ENCODE peak calls at places on chromosomes 12 and 14, in ten cellular contexts. One of them, this sample, is unnamed.

GRCh38 chr14:98622208-98623051 is 649.6 kb downstream of the BCL11B start:
- DNase-seq in CD4-positive, alpha-beta T cell: no peak
- DNase-seq in PC-3: peak; percentile 28
- DNase-seq in progenitor cell of endocrine pancreas: no peak
- DNase-seq in psoas muscle: no peak
- DNase-seq in lower leg skin: no peak
- DNase-seq in neural progenitor cell: no peak
- DNase-seq in transverse colon: no peak
- DNase-seq in esophagus squamous epithelium: no peak
- DNase-seq in fibroblast of mammary gland: no peak
- DNase-seq in this sample: no peak

GRCh38 chr12:4159851-4160250 is 113.7 kb upstream of the CCND2 start:
- DNase-seq in lower leg skin: no peak
- DNase-seq in PC-3: no peak
- DNase-seq in progenitor cell of endocrine pancreas: no peak
- DNase-seq in neural progenitor cell: no peak
- DNase-seq in fibroblast of mammary gland: no peak
- DNase-seq in esophagus squamous epithelium: no peak
- DNase-seq in CD4-positive, alpha-beta T cell: no peak
- DNase-seq in transverse colon: no peak
- DNase-seq in psoas muscle: no peak
- DNase-seq in this sample: no peak

GRCh38 chr12:88579572-88579940 is 715 bp downstream of the KITLG start:
- DNase-seq in neural progenitor cell: peak; percentile 49
- DNase-seq in transverse colon: peak; percentile 56
- DNase-seq in psoas muscle: peak; percentile 62
- DNase-seq in lower leg skin: peak; percentile 87
- DNase-seq in esophagus squamous epithelium: no peak
- DNase-seq in PC-3: peak; percentile 49
- DNase-seq in progenitor cell of endocrine pancreas: peak; percentile 19
- DNase-seq in CD4-positive, alpha-beta T cell: no peak
- DNase-seq in fibroblast of mammary gland: no peak
- DNase-seq in this sample: no peak

GRCh38 chr14:77607741-77608302 is 8.6 kb downstream of the SPTLC2 start:
- DNase-seq in progenitor cell of endocrine pancreas: no peak
- DNase-seq in fibroblast of mammary gland: no peak
- DNase-seq in neural progenitor cell: peak; percentile 19
- DNase-seq in lower leg skin: no peak
- DNase-seq in transverse colon: no peak
- DNase-seq in CD4-positive, alpha-beta T cell: no peak
- DNase-seq in PC-3: no peak
- DNase-seq in esophagus squamous epithelium: no peak
- DNase-seq in psoas muscle: no peak
- DNase-seq in this sample: no peak

GRCh38 chr12:7645395-7646177 is 20.1 kb downstream of the APOBEC1 start:
- DNase-seq in CD4-positive, alpha-beta T cell: no peak
- DNase-seq in esophagus squamous epithelium: no peak
- DNase-seq in fibroblast of mammary gland: peak; percentile 54
- DNase-seq in PC-3: peak; percentile 58
- DNase-seq in progenitor cell of endocrine pancreas: no peak
- DNase-seq in transverse colon: no peak
- DNase-seq in psoas muscle: no peak
- DNase-seq in neural progenitor cell: peak; percentile 59
- DNase-seq in lower leg skin: no peak
- DNase-seq in this sample: no peak

GRCh38 chr12:89236748-89237428 is 115.4 kb downstream of the DUSP6 start:
- DNase-seq in fibroblast of mammary gland: peak; percentile 63
- DNase-seq in neural progenitor cell: no peak
- DNase-seq in CD4-positive, alpha-beta T cell: no peak
- DNase-seq in transverse colon: no peak
- DNase-seq in psoas muscle: no peak
- DNase-seq in PC-3: peak; percentile 97
- DNase-seq in lower leg skin: no peak
- DNase-seq in progenitor cell of endocrine pancreas: no peak
- DNase-seq in esophagus squamous epithelium: no peak
- DNase-seq in this sample: no peak

GRCh38 chr12:5718680-5719079 is 226.4 kb downstream of the ANO2 start:
- DNase-seq in CD4-positive, alpha-beta T cell: no peak
- DNase-seq in transverse colon: no peak
- DNase-seq in lower leg skin: no peak
- DNase-seq in progenitor cell of endocrine pancreas: no peak
- DNase-seq in esophagus squamous epithelium: no peak
- DNase-seq in neural progenitor cell: no peak
- DNase-seq in psoas muscle: no peak
- DNase-seq in fibroblast of mammary gland: no peak
- DNase-seq in PC-3: no peak
- DNase-seq in this sample: no peak

GRCh38 chr12:95224202-95225170 is 6.9 kb downstream of the VEZT start:
- DNase-seq in fibroblast of mammary gland: peak; percentile 89
- DNase-seq in neural progenitor cell: no peak
- DNase-seq in esophagus squamous epithelium: no peak
- DNase-seq in lower leg skin: no peak
- DNase-seq in CD4-positive, alpha-beta T cell: no peak
- DNase-seq in progenitor cell of endocrine pancreas: no peak
- DNase-seq in transverse colon: no peak
- DNase-seq in PC-3: peak; percentile 79
- DNase-seq in psoas muscle: no peak
- DNase-seq in this sample: no peak

DNA sequence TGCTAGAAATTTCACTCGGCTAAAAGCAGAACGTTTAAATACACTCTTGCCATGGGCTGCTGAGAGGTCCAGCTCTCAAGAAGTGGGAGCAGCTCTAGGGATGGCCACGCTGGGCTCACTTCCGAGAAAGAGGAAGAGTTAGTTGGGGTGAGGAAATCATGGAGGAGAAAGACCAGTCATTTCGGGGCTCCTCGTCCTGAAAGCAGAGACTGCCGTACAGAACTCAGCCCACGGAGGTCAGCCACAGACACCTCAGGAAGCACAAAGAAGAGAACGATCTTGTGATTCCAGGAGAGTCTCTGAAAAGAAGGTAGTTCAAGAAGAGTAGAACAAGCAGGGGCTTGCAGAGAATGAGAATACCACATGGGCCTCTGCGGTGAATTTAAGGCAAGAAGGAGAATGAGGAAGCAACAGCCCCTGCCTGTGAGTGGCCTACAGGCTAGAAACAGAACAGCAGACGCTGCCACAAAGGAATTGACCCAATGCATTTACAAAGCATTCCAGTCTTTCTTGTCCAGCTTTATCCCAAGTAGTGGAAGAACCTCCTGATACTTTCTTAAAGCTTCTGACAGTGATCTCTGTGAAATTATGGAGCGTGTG is 311.9 kb downstream of the CACNA1C start:
- DNase-seq in transverse colon: no peak
- DNase-seq in lower leg skin: peak; percentile 69
- DNase-seq in esophagus squamous epithelium: no peak
- DNase-seq in CD4-positive, alpha-beta T cell: no peak
- DNase-seq in neural progenitor cell: peak; percentile 44
- DNase-seq in fibroblast of mammary gland: no peak
- DNase-seq in PC-3: no peak
- DNase-seq in psoas muscle: no peak
- DNase-seq in progenitor cell of endocrine pancreas: no peak
- DNase-seq in this sample: no peak
- TF ChIP-seq CTCF in transverse colon: no peak
- TF ChIP-seq CTCF in lower leg skin: no peak
- TF ChIP-seq CTCF in esophagus squamous epithelium: no peak
- TF ChIP-seq CTCF in CD4-positive, alpha-beta T cell: no peak
- TF ChIP-seq CTCF in neural progenitor cell: peak; percentile 24
- TF ChIP-seq CTCF in fibroblast of mammary gland: no peak
- TF ChIP-seq CTCF in PC-3: no peak
- TF ChIP-seq CTCF in psoas muscle: no peak
- TF ChIP-seq CTCF in progenitor cell of endocrine pancreas: no peak
- TF ChIP-seq CTCF in this sample: peak; percentile 39

DNA sequence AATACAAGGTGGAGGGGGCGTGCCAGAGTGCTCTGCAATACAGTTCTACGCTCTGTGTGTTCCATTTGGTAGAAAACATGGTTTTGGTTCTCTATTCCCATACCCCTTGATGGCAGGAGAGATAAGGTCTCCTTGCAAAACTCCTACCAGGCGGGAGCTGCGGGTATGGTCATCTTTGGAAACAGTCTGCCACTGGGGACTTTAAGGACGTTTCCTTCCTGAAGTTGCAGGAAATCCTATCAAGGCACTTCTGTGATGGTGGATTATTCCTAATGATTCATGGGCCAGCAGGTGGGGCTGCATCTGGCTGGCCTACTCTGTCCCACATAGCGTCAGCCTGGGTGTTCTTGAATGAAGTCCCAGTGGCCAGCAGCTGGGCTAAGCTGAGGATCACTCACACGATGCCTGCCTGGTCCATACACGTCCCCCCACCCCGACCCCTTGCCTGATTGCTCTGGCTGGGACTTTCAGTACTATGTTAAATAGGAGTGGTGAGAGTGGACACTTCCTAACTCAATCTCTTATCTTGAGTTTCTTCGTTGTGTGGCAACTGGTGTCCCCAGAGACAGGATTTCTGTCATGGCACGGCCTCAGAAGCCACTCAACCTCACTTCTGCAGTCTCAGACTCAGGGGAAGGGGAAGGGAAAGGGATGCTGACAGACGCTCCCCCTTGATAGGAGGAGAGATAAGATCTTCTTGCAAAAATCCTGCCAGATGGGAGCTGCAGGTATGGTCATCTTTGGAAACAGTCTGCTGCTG is 61.1 kb upstream of the FKBP4 start:
- DNase-seq in neural progenitor cell: peak; percentile 21
- DNase-seq in psoas muscle: no peak
- DNase-seq in transverse colon: no peak
- DNase-seq in esophagus squamous epithelium: no peak
- DNase-seq in CD4-positive, alpha-beta T cell: no peak
- DNase-seq in progenitor cell of endocrine pancreas: no peak
- DNase-seq in fibroblast of mammary gland: no peak
- DNase-seq in lower leg skin: no peak
- DNase-seq in PC-3: no peak
- DNase-seq in this sample: no peak
- TF ChIP-seq CTCF in neural progenitor cell: peak; percentile 8
- TF ChIP-seq CTCF in psoas muscle: no peak
- TF ChIP-seq CTCF in transverse colon: no peak
- TF ChIP-seq CTCF in esophagus squamous epithelium: no peak
- TF ChIP-seq CTCF in CD4-positive, alpha-beta T cell: no peak
- TF ChIP-seq CTCF in progenitor cell of endocrine pancreas: no peak
- TF ChIP-seq CTCF in fibroblast of mammary gland: no peak
- TF ChIP-seq CTCF in lower leg skin: no peak
- TF ChIP-seq CTCF in PC-3: no peak
- TF ChIP-seq CTCF in this sample: no peak

GRCh38 chr12:91422107-91422506 is 239.5 kb upstream of the DCN start:
- DNase-seq in PC-3: no peak
- DNase-seq in progenitor cell of endocrine pancreas: no peak
- DNase-seq in psoas muscle: no peak
- DNase-seq in lower leg skin: no peak
- DNase-seq in neural progenitor cell: no peak
- DNase-seq in fibroblast of mammary gland: no peak
- DNase-seq in CD4-positive, alpha-beta T cell: no peak
- DNase-seq in transverse colon: peak; percentile 13
- DNase-seq in esophagus squamous epithelium: no peak
- DNase-seq in this sample: no peak

GRCh38 chr12:91422811-91423210 is 240.2 kb upstream of the DCN start:
- DNase-seq in fibroblast of mammary gland: no peak
- DNase-seq in neural progenitor cell: no peak
- DNase-seq in transverse colon: no peak
- DNase-seq in psoas muscle: no peak
- DNase-seq in lower leg skin: no peak
- DNase-seq in esophagus squamous epithelium: no peak
- DNase-seq in PC-3: peak; percentile 60
- DNase-seq in progenitor cell of endocrine pancreas: no peak
- DNase-seq in CD4-positive, alpha-beta T cell: no peak
- DNase-seq in this sample: no peak

GRCh38 chr12:91419809-91420208 is 237.2 kb upstream of the DCN start:
- DNase-seq in lower leg skin: no peak
- DNase-seq in psoas muscle: no peak
- DNase-seq in PC-3: no peak
- DNase-seq in neural progenitor cell: no peak
- DNase-seq in CD4-positive, alpha-beta T cell: no peak
- DNase-seq in fibroblast of mammary gland: no peak
- DNase-seq in progenitor cell of endocrine pancreas: no peak
- DNase-seq in esophagus squamous epithelium: no peak
- DNase-seq in transverse colon: no peak
- DNase-seq in this sample: no peak

GRCh38 chr12:91423336-91424050 is 240.9 kb upstream of the DCN start:
- DNase-seq in CD4-positive, alpha-beta T cell: no peak
- DNase-seq in progenitor cell of endocrine pancreas: no peak
- DNase-seq in PC-3: no peak
- DNase-seq in fibroblast of mammary gland: no peak
- DNase-seq in transverse colon: no peak
- DNase-seq in neural progenitor cell: no peak
- DNase-seq in esophagus squamous epithelium: no peak
- DNase-seq in psoas muscle: no peak
- DNase-seq in lower leg skin: no peak
- DNase-seq in this sample: no peak

DNA sequence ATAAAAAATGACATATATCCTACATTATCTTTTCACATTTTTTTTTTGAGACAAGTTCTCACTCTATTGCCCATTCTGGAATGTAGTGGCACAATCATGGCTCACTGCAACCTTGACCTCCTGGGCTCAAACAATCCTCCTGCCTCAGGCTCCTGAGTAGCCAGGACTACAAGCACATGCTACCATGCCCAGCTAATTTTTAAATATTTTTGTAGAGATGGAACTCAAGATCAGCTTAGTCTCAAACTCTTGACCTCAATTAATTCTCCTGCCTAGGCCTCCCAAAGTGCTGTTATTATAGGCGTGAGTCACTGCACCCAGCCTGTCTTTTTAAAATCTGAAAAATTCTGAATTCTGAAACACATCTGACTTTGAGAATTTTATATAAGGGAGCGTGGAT is 241.9 kb upstream of the DCN start:
- DNase-seq in progenitor cell of endocrine pancreas: no peak
- DNase-seq in esophagus squamous epithelium: no peak
- DNase-seq in PC-3: no peak
- DNase-seq in lower leg skin: no peak
- DNase-seq in CD4-positive, alpha-beta T cell: no peak
- DNase-seq in transverse colon: no peak
- DNase-seq in fibroblast of mammary gland: no peak
- DNase-seq in neural progenitor cell: no peak
- DNase-seq in psoas muscle: no peak
- DNase-seq in this sample: no peak
- TF ChIP-seq CTCF in progenitor cell of endocrine pancreas: no peak
- TF ChIP-seq CTCF in esophagus squamous epithelium: no peak
- TF ChIP-seq CTCF in PC-3: no peak
- TF ChIP-seq CTCF in lower leg skin: no peak
- TF ChIP-seq CTCF in CD4-positive, alpha-beta T cell: no peak
- TF ChIP-seq CTCF in transverse colon: no peak
- TF ChIP-seq CTCF in fibroblast of mammary gland: no peak
- TF ChIP-seq CTCF in neural progenitor cell: no peak
- TF ChIP-seq CTCF in psoas muscle: no peak
- TF ChIP-seq CTCF in this sample: no peak

GRCh38 chr12:124332900-124333299 is 38.0 kb downstream of the RFLNA start:
- DNase-seq in progenitor cell of endocrine pancreas: no peak
- DNase-seq in lower leg skin: no peak
- DNase-seq in neural progenitor cell: no peak
- DNase-seq in psoas muscle: no peak
- DNase-seq in PC-3: no peak
- DNase-seq in CD4-positive, alpha-beta T cell: no peak
- DNase-seq in fibroblast of mammary gland: no peak
- DNase-seq in transverse colon: no peak
- DNase-seq in esophagus squamous epithelium: no peak
- DNase-seq in this sample: no peak

GRCh38 chr12:124334266-124334665 is 39.4 kb downstream of the RFLNA start:
- DNase-seq in neural progenitor cell: no peak
- DNase-seq in PC-3: no peak
- DNase-seq in psoas muscle: no peak
- DNase-seq in esophagus squamous epithelium: no peak
- DNase-seq in fibroblast of mammary gland: no peak
- DNase-seq in CD4-positive, alpha-beta T cell: no peak
- DNase-seq in lower leg skin: no peak
- DNase-seq in transverse colon: no peak
- DNase-seq in progenitor cell of endocrine pancreas: no peak
- DNase-seq in this sample: no peak

GRCh38 chr12:124333724-124334123 is 38.8 kb downstream of the RFLNA start:
- DNase-seq in esophagus squamous epithelium: no peak
- DNase-seq in neural progenitor cell: no peak
- DNase-seq in psoas muscle: no peak
- DNase-seq in fibroblast of mammary gland: no peak
- DNase-seq in CD4-positive, alpha-beta T cell: no peak
- DNase-seq in transverse colon: no peak
- DNase-seq in PC-3: no peak
- DNase-seq in lower leg skin: no peak
- DNase-seq in progenitor cell of endocrine pancreas: no peak
- DNase-seq in this sample: no peak

GRCh38 chr12:124334976-124335375 is 40.1 kb downstream of the RFLNA start:
- DNase-seq in PC-3: no peak
- DNase-seq in neural progenitor cell: peak; percentile 62
- DNase-seq in progenitor cell of endocrine pancreas: no peak
- DNase-seq in transverse colon: no peak
- DNase-seq in psoas muscle: no peak
- DNase-seq in fibroblast of mammary gland: no peak
- DNase-seq in CD4-positive, alpha-beta T cell: no peak
- DNase-seq in lower leg skin: no peak
- DNase-seq in esophagus squamous epithelium: no peak
- DNase-seq in this sample: no peak

DNA sequence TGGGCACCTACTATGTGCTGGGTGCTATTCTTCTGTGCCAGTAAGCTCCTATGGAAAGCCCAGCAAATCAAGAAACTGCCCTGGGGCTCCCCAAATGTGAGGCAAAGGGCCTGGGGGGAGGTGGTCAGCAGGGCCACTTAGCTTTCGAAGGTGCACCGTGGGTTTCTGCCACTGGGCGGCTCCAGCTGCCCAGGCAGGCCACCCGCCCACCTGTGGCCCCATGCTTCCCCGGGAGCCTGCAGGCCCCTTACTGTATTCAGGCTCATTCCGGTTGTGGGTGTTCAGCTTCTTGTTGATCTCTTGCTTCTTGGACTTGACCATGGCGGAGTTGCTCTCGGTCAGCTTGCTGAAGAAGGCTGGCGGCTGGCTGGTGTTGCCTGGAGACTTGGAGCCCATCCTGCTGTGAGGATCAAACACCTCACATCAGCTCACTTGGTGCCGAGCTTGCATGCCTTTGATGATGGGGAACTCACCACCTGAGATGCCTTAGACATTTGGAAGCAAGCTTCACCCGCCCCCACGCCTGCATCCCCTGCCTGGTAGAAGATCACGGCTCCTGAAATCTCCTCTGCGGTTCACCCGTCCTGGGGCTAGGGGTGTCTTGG is 37.3 kb downstream of the RFLNA start:
- DNase-seq in neural progenitor cell: no peak
- DNase-seq in CD4-positive, alpha-beta T cell: no peak
- DNase-seq in transverse colon: no peak
- DNase-seq in psoas muscle: no peak
- DNase-seq in fibroblast of mammary gland: no peak
- DNase-seq in esophagus squamous epithelium: no peak
- DNase-seq in lower leg skin: no peak
- DNase-seq in progenitor cell of endocrine pancreas: no peak
- DNase-seq in PC-3: peak; percentile 26
- DNase-seq in this sample: no peak
- TF ChIP-seq CTCF in neural progenitor cell: peak; percentile 49
- TF ChIP-seq CTCF in CD4-positive, alpha-beta T cell: no peak
- TF ChIP-seq CTCF in transverse colon: peak; percentile 8
- TF ChIP-seq CTCF in psoas muscle: peak; percentile 12
- TF ChIP-seq CTCF in fibroblast of mammary gland: peak; percentile 30
- TF ChIP-seq CTCF in esophagus squamous epithelium: no peak
- TF ChIP-seq CTCF in lower leg skin: no peak
- TF ChIP-seq CTCF in progenitor cell of endocrine pancreas: peak; percentile 43
- TF ChIP-seq CTCF in PC-3: peak; percentile 53
- TF ChIP-seq CTCF in this sample: peak; percentile 61